ENCODE peak calls at places on chromosomes 4 and X, in five cellular contexts. X is IMR-90, N is neuronal stem cell, L is H9, S is H1. V is an unnamed sample.

GRCh38 chrX:56793533-56794320 is 64.7 kb downstream of the NBDY start:
- DNase-seq in X (no peak), N (no peak), L (peak), S (peak), V (no peak)

GRCh38 chr4:187726485-187726884 is 269.1 kb upstream of the ZFP42 start:
- DNase-seq in X (no peak), N (no peak), L (no peak), S (no peak), V (no peak)

GRCh38 chr4:20615492-20616136 is 84.6 kb upstream of the PACRGL start:
- DNase-seq in X (no peak), N (no peak), L (no peak), S (no peak), V (no peak)

GRCh38 chrX:133350751-133351150 is 64.5 kb downstream of the GPC4 start:
- DNase-seq in X (no peak), N (no peak), L (no peak), S (no peak), V (peak)

GRCh38 chr4:5963611-5964010 is 54.6 kb downstream of the C4orf50 start:
- DNase-seq in X (no peak), N (no peak), L (no peak), S (no peak), V (no peak)

GRCh38 chrX:18883234-18883960 is 100.5 kb downstream of the PHKA2 start:
- DNase-seq in X (no peak), N (no peak), L (peak), S (no peak), V (no peak)

GRCh38 chrX:24466025-24466424 is 939 bp downstream of the PDK3 start:
- DNase-seq in X (no peak), N (no peak), L (no peak), S (no peak), V (no peak)

GRCh38 chr4:7151668-7152227 is 40.6 kb upstream of the SORCS2 start:
- DNase-seq in X (no peak), N (no peak), L (no peak), S (no peak), V (no peak)

DNA sequence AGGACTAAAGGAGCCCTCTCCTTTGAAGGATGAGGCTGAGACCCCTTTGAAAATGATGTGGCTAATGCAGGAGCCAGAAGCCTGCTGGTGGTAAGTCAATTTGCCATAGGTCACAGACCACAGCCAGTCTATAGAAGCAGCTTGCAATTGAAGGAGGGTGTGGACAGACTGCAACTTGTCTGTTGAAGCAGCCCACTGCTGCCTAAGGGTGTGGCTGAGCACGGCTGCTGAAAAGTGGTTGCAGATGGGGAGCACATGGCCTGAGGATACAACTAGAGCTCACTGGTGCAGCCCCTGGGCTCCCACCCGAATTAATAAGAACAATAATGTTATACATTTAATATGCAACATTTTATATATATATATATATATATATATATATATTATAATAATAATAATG is 11.4 kb upstream of the EXOC1L start:
- DNase-seq in X (no peak), N (no peak), L (no peak), S (no peak), V (no peak)
- H3K23ac ChIP-seq in X (no peak), N (no peak), L (no peak), S (no peak), V (no peak)

GRCh38 chr4:39320381-39321115 is 45.6 kb downstream of the RFC1 start:
- DNase-seq in X (peak), N (no peak), L (no peak), S (no peak), V (peak)

GRCh38 chr4:39324897-39325613 is 41.1 kb downstream of the RFC1 start:
- DNase-seq in X (no peak), N (no peak), L (no peak), S (no peak), V (no peak)

GRCh38 chr4:39324446-39324845 is 41.7 kb downstream of the RFC1 start:
- DNase-seq in X (no peak), N (no peak), L (no peak), S (no peak), V (no peak)

GRCh38 chr4:39323836-39324235 is 42.3 kb downstream of the RFC1 start:
- DNase-seq in X (no peak), N (no peak), L (no peak), S (no peak), V (no peak)

GRCh38 chr4:39319678-39320077 is 46.5 kb downstream of the RFC1 start:
- DNase-seq in X (peak), N (no peak), L (no peak), S (no peak), V (peak)
- H2AFZ ChIP-seq in X (no peak), N (no peak), L (no peak), S (no peak), V (no peak)

GRCh38 chr4:52550186-52550585 is 108.9 kb downstream of the USP46 start:
- DNase-seq in X (no peak), N (peak), L (no peak), S (no peak), V (no peak)

GRCh38 chr4:52546449-52546848 is 112.7 kb downstream of the USP46 start:
- DNase-seq in X (no peak), N (no peak), L (no peak), S (no peak), V (no peak)

GRCh38 chr4:52548818-52549570 is 110.1 kb downstream of the USP46 start:
- DNase-seq in X (no peak), N (no peak), L (no peak), S (no peak), V (no peak)

GRCh38 chr4:52545099-52546069 is 113.7 kb downstream of the USP46 start:
- DNase-seq in X (peak), N (peak), L (peak), S (peak), V (peak)
- H2BK15ac ChIP-seq in X (peak), N (no peak), L (no peak), S (peak), V (no peak)

GRCh38 chr4:139177049-139177887 is at the start of gene ELF2:
- DNase-seq in X (peak), N (peak), L (peak), S (peak), V (peak)
- H3K23ac ChIP-seq in X (peak), N (peak), L (no peak), S (no peak), V (peak)

DNA sequence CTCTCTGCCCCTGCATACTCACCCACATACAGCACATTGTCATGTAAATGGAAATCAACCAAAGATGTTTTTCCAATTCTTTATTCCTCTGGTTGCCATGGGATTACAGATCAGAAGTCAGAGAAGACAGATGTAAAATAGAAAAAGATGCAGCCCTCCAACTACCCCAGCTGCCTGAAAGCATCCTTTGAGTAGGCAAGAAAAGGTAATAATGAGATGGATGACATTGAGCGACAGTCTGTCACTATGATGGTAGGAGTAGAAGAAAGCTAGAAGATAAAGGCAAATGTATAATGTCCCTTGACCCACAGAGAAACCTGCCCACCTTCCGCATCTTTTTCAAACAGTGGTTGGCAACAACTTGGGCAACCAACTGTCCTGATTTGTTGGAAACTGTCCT is 92.6 kb upstream of the TSPAN7 start:
- DNase-seq in X (no peak), N (no peak), L (no peak), S (no peak), V (no peak)
- H2AFZ ChIP-seq in X (no peak), N (no peak), L (no peak), S (no peak), V (no peak)

V was measured in mesenchymal stem cell.